ENCODE peak calls at places on chromosomes 4 and X, in six cellular contexts. One of them, this sample, is unnamed.

GRCh38 chr4:74754218-74754617 is 40.1 kb downstream of the BTC start:
- DNase-seq in lower lobe of right lung: no peak
- DNase-seq in GM13977: peak
- DNase-seq in cardiac fibroblast: no peak
- DNase-seq in AG10803: no peak
- DNase-seq in BE2C: no peak
- DNase-seq in this sample: peak

GRCh38 chr4:179624768-179625181 is 2182.5 kb upstream of the AGA start:
- DNase-seq in lower lobe of right lung: no peak
- DNase-seq in BE2C: peak
- DNase-seq in GM13977: no peak
- DNase-seq in cardiac fibroblast: peak
- DNase-seq in AG10803: peak
- DNase-seq in this sample: peak

GRCh38 chrX:38800981-38801845 is at the start of gene MID1IP1:
- DNase-seq in cardiac fibroblast: peak
- DNase-seq in lower lobe of right lung: peak
- DNase-seq in AG10803: peak
- DNase-seq in GM13977: peak
- DNase-seq in BE2C: peak
- DNase-seq in this sample: no peak

GRCh38 chrX:54089191-54089590 is 44.9 kb upstream of the PHF8 start:
- DNase-seq in BE2C: no peak
- DNase-seq in GM13977: no peak
- DNase-seq in cardiac fibroblast: no peak
- DNase-seq in lower lobe of right lung: no peak
- DNase-seq in AG10803: no peak
- DNase-seq in this sample: no peak

GRCh38 chr4:55661398-55662056 is 25.4 kb upstream of the NMU start:
- DNase-seq in BE2C: no peak
- DNase-seq in lower lobe of right lung: no peak
- DNase-seq in AG10803: no peak
- DNase-seq in cardiac fibroblast: no peak
- DNase-seq in GM13977: no peak
- DNase-seq in this sample: no peak

GRCh38 chr4:51884055-51884454 is 41.1 kb downstream of the DCUN1D4 start:
- DNase-seq in cardiac fibroblast: no peak
- DNase-seq in BE2C: no peak
- DNase-seq in AG10803: no peak
- DNase-seq in lower lobe of right lung: no peak
- DNase-seq in GM13977: no peak
- DNase-seq in this sample: no peak

GRCh38 chr4:140152760-140153418 is 1.1 kb downstream of the MAML3 start:
- DNase-seq in GM13977: peak
- DNase-seq in cardiac fibroblast: peak
- DNase-seq in lower lobe of right lung: peak
- DNase-seq in AG10803: peak
- DNase-seq in BE2C: peak
- DNase-seq in this sample: no peak

GRCh38 chr4:151110236-151110635 is 10.8 kb downstream of the RPS3A start:
- DNase-seq in lower lobe of right lung: no peak
- DNase-seq in AG10803: no peak
- DNase-seq in cardiac fibroblast: no peak
- DNase-seq in BE2C: no peak
- DNase-seq in GM13977: no peak
- DNase-seq in this sample: no peak

GRCh38 chrX:20252392-20253231 is 14.1 kb downstream of the RPS6KA3 start:
- DNase-seq in BE2C: peak
- DNase-seq in cardiac fibroblast: peak
- DNase-seq in AG10803: peak
- DNase-seq in GM13977: peak
- DNase-seq in lower lobe of right lung: peak
- DNase-seq in this sample: peak

GRCh38 chrX:17839269-17839668 is 21.8 kb downstream of the RAI2 start:
- DNase-seq in cardiac fibroblast: no peak
- DNase-seq in BE2C: no peak
- DNase-seq in lower lobe of right lung: no peak
- DNase-seq in GM13977: no peak
- DNase-seq in AG10803: no peak
- DNase-seq in this sample: no peak

GRCh38 chr4:108834167-108834566 is 71.3 kb upstream of the ETNPPL start:
- DNase-seq in AG10803: peak
- DNase-seq in BE2C: no peak
- DNase-seq in cardiac fibroblast: peak
- DNase-seq in lower lobe of right lung: no peak
- DNase-seq in GM13977: no peak
- DNase-seq in this sample: no peak

GRCh38 chrX:40189018-40189417 is 91.3 kb upstream of the BCOR start:
- DNase-seq in BE2C: no peak
- DNase-seq in cardiac fibroblast: peak
- DNase-seq in GM13977: no peak
- DNase-seq in AG10803: peak
- DNase-seq in lower lobe of right lung: no peak
- DNase-seq in this sample: peak

GRCh38 chr4:54961357-54961975 is 163.9 kb downstream of the KDR start:
- DNase-seq in GM13977: peak
- DNase-seq in BE2C: no peak
- DNase-seq in AG10803: peak
- DNase-seq in lower lobe of right lung: no peak
- DNase-seq in cardiac fibroblast: peak
- DNase-seq in this sample: peak

GRCh38 chr4:7808752-7809151 is 130.9 kb downstream of the AFAP1 start:
- DNase-seq in lower lobe of right lung: no peak
- DNase-seq in AG10803: peak
- DNase-seq in BE2C: no peak
- DNase-seq in cardiac fibroblast: peak
- DNase-seq in GM13977: no peak
- DNase-seq in this sample: no peak

GRCh38 chr4:105179539-105180401 is 33.1 kb downstream of the TET2 start:
- DNase-seq in GM13977: no peak
- DNase-seq in lower lobe of right lung: no peak
- DNase-seq in AG10803: no peak
- DNase-seq in BE2C: no peak
- DNase-seq in cardiac fibroblast: no peak
- DNase-seq in this sample: no peak

GRCh38 chrX:53287493-53288138 is 6.2 kb upstream of the IQSEC2 start:
- DNase-seq in AG10803: peak
- DNase-seq in cardiac fibroblast: peak
- DNase-seq in GM13977: no peak
- DNase-seq in BE2C: peak
- DNase-seq in lower lobe of right lung: peak
- DNase-seq in this sample: peak

GRCh38 chrX:69319376-69319775 is 154.1 kb upstream of the PJA1 start:
- DNase-seq in lower lobe of right lung: no peak
- DNase-seq in BE2C: no peak
- DNase-seq in GM13977: no peak
- DNase-seq in AG10803: no peak
- DNase-seq in cardiac fibroblast: no peak
- DNase-seq in this sample: no peak

GRCh38 chr4:161791796-161792556 is 371.8 kb downstream of the FSTL5 start:
- DNase-seq in BE2C: no peak
- DNase-seq in AG10803: no peak
- DNase-seq in lower lobe of right lung: no peak
- DNase-seq in cardiac fibroblast: no peak
- DNase-seq in GM13977: no peak
- DNase-seq in this sample: no peak

GRCh38 chr4:138659640-138660325 is 355.8 kb upstream of the NOCT start:
- DNase-seq in AG10803: no peak
- DNase-seq in BE2C: no peak
- DNase-seq in GM13977: no peak
- DNase-seq in cardiac fibroblast: no peak
- DNase-seq in lower lobe of right lung: no peak
- DNase-seq in this sample: no peak

GRCh38 chrX:24395775-24396174 is 35.3 kb downstream of the SUPT20HL1 start:
- DNase-seq in lower lobe of right lung: no peak
- DNase-seq in BE2C: peak
- DNase-seq in GM13977: peak
- DNase-seq in cardiac fibroblast: peak
- DNase-seq in AG10803: peak
- DNase-seq in this sample: peak

GRCh38 chrX:47060708-47061107 is 17.5 kb upstream of the RGN start:
- DNase-seq in cardiac fibroblast: no peak
- DNase-seq in AG10803: no peak
- DNase-seq in lower lobe of right lung: no peak
- DNase-seq in BE2C: no peak
- DNase-seq in GM13977: no peak
- DNase-seq in this sample: no peak

GRCh38 chr4:85823295-85823694 is 348.3 kb downstream of the ARHGAP24 start:
- DNase-seq in cardiac fibroblast: no peak
- DNase-seq in GM13977: no peak
- DNase-seq in lower lobe of right lung: no peak
- DNase-seq in BE2C: peak
- DNase-seq in AG10803: peak
- DNase-seq in this sample: no peak

GRCh38 chr4:7863911-7864681 is 75.6 kb downstream of the AFAP1 start:
- DNase-seq in AG10803: no peak
- DNase-seq in cardiac fibroblast: no peak
- DNase-seq in BE2C: no peak
- DNase-seq in lower lobe of right lung: no peak
- DNase-seq in GM13977: peak
- DNase-seq in this sample: peak

GRCh38 chr4:3462321-3462789 is 751 bp upstream of the DOK7 start:
- DNase-seq in GM13977: no peak
- DNase-seq in lower lobe of right lung: no peak
- DNase-seq in cardiac fibroblast: no peak
- DNase-seq in AG10803: no peak
- DNase-seq in BE2C: no peak
- DNase-seq in this sample: no peak

GRCh38 chr4:169659736-169660670 is 39.6 kb downstream of the CLCN3 start:
- DNase-seq in GM13977: peak
- DNase-seq in BE2C: peak
- DNase-seq in lower lobe of right lung: peak
- DNase-seq in cardiac fibroblast: peak
- DNase-seq in AG10803: peak
- DNase-seq in this sample: peak

GRCh38 chr4:26362745-26363439 is 42.1 kb downstream of the RBPJ start:
- DNase-seq in lower lobe of right lung: no peak
- DNase-seq in BE2C: no peak
- DNase-seq in AG10803: peak
- DNase-seq in GM13977: no peak
- DNase-seq in cardiac fibroblast: no peak
- DNase-seq in this sample: no peak

GRCh38 chrX:44291468-44292116 is 51.9 kb downstream of the EFHC2 start:
- DNase-seq in GM13977: no peak
- DNase-seq in AG10803: no peak
- DNase-seq in BE2C: no peak
- DNase-seq in lower lobe of right lung: no peak
- DNase-seq in cardiac fibroblast: no peak
- DNase-seq in this sample: no peak

GRCh38 chr4:159298502-159298901 is 195.6 kb downstream of the RAPGEF2 start:
- DNase-seq in AG10803: peak
- DNase-seq in GM13977: peak
- DNase-seq in BE2C: no peak
- DNase-seq in lower lobe of right lung: no peak
- DNase-seq in cardiac fibroblast: no peak
- DNase-seq in this sample: peak

GRCh38 chr4:80423553-80424224 is 88.2 kb downstream of the CFAP299 start:
- DNase-seq in GM13977: no peak
- DNase-seq in cardiac fibroblast: no peak
- DNase-seq in lower lobe of right lung: no peak
- DNase-seq in AG10803: peak
- DNase-seq in BE2C: no peak
- DNase-seq in this sample: no peak

GRCh38 chr4:28555851-28556250 is 1695.2 kb downstream of the STIM2 start:
- DNase-seq in cardiac fibroblast: peak
- DNase-seq in GM13977: no peak
- DNase-seq in BE2C: no peak
- DNase-seq in AG10803: peak
- DNase-seq in lower lobe of right lung: no peak
- DNase-seq in this sample: no peak

GRCh38 chr4:43843501-43843900 is 605.1 kb downstream of the KCTD8 start:
- DNase-seq in lower lobe of right lung: no peak
- DNase-seq in BE2C: no peak
- DNase-seq in AG10803: no peak
- DNase-seq in GM13977: no peak
- DNase-seq in cardiac fibroblast: no peak
- DNase-seq in this sample: no peak

GRCh38 chrX:8668797-8669196 is 63.1 kb downstream of the ANOS1 start:
- DNase-seq in GM13977: no peak
- DNase-seq in lower lobe of right lung: peak
- DNase-seq in cardiac fibroblast: no peak
- DNase-seq in AG10803: no peak
- DNase-seq in BE2C: no peak
- DNase-seq in this sample: no peak

GRCh38 chrX:8673211-8673610 is 58.7 kb downstream of the ANOS1 start:
- DNase-seq in cardiac fibroblast: peak
- DNase-seq in GM13977: no peak
- DNase-seq in AG10803: no peak
- DNase-seq in lower lobe of right lung: no peak
- DNase-seq in BE2C: no peak
- DNase-seq in this sample: no peak

DNA sequence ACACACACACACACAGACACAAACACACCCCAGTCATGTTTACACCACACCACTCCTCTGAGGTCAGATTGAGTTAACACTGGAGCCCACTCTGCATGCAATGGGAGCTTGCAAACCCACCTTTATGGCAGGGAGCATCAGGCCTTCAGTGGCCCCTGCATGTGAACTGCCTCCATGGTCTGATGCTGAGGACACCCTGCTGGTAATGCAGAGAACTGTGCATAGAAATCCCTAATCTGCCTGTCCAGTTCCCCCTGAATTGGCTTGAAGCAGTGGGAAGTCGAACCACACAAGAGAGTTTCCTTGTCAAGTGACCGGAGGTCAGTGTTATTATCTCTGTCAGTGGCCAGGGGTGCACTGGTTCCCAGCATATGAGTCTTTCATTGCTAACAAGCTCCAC is 59.8 kb downstream of the ANOS1 start:
- DNase-seq in GM13977: no peak
- DNase-seq in AG10803: no peak
- DNase-seq in lower lobe of right lung: no peak
- DNase-seq in BE2C: no peak
- DNase-seq in cardiac fibroblast: no peak
- DNase-seq in this sample: no peak
- TF ChIP-seq CTCF in GM13977: no peak
- TF ChIP-seq CTCF in AG10803: no peak
- TF ChIP-seq CTCF in lower lobe of right lung: no peak
- TF ChIP-seq CTCF in BE2C: no peak
- TF ChIP-seq CTCF in cardiac fibroblast: no peak
- TF ChIP-seq CTCF in this sample: no peak

GRCh38 chrX:113741744-113742143 is 842.1 kb upstream of the HTR2C start:
- DNase-seq in GM13977: no peak
- DNase-seq in AG10803: peak
- DNase-seq in BE2C: peak
- DNase-seq in cardiac fibroblast: peak
- DNase-seq in lower lobe of right lung: no peak
- DNase-seq in this sample: peak
- TF ChIP-seq CTCF in GM13977: no peak
- TF ChIP-seq CTCF in AG10803: peak
- TF ChIP-seq CTCF in BE2C: peak
- TF ChIP-seq CTCF in cardiac fibroblast: no peak
- TF ChIP-seq CTCF in lower lobe of right lung: no peak
- TF ChIP-seq CTCF in this sample: no peak

GRCh38 chrX:88136328-88136727 is 610.7 kb upstream of the CPXCR1 start:
- DNase-seq in GM13977: no peak
- DNase-seq in lower lobe of right lung: no peak
- DNase-seq in AG10803: no peak
- DNase-seq in cardiac fibroblast: no peak
- DNase-seq in BE2C: no peak
- DNase-seq in this sample: no peak
- TF ChIP-seq CTCF in GM13977: no peak
- TF ChIP-seq CTCF in lower lobe of right lung: no peak
- TF ChIP-seq CTCF in AG10803: no peak
- TF ChIP-seq CTCF in cardiac fibroblast: no peak
- TF ChIP-seq CTCF in BE2C: no peak
- TF ChIP-seq CTCF in this sample: no peak

GRCh38 chr4:48237996-48238645 is 31.5 kb downstream of the TEC start:
- DNase-seq in cardiac fibroblast: peak
- DNase-seq in GM13977: no peak
- DNase-seq in AG10803: no peak
- DNase-seq in lower lobe of right lung: no peak
- DNase-seq in BE2C: no peak
- DNase-seq in this sample: no peak
- TF ChIP-seq CTCF in cardiac fibroblast: no peak
- TF ChIP-seq CTCF in GM13977: no peak
- TF ChIP-seq CTCF in AG10803: no peak
- TF ChIP-seq CTCF in lower lobe of right lung: no peak
- TF ChIP-seq CTCF in BE2C: no peak
- TF ChIP-seq CTCF in this sample: no peak

This sample was measured in GM12865.